ENCODE peak calls at places on chromosome 9, in five cellular contexts. D, P, T, C and U are unnamed samples.

GRCh38 chr9:71001780-71002386 is 119.5 kb downstream of the TRPM3 start:
- DNase-seq in D (no peak), P (no peak), T (no peak), C (peak), U (peak)

GRCh38 chr9:6959275-6960000 is 201.7 kb downstream of the KDM4C start:
- DNase-seq in D (no peak), P (no peak), T (no peak), C (no peak), U (no peak)

GRCh38 chr9:33117306-33117705 is 40.8 kb upstream of the SMU1 start:
- DNase-seq in D (peak), P (no peak), T (no peak), C (no peak), U (no peak)

GRCh38 chr9:91214086-91214485 is 147.6 kb downstream of the AUH start:
- DNase-seq in D (no peak), P (no peak), T (no peak), C (no peak), U (no peak)

GRCh38 chr9:22529426-22530199 is 83.0 kb downstream of the DMRTA1 start:
- DNase-seq in D (no peak), P (no peak), T (no peak), C (no peak), U (no peak)

GRCh38 chr9:128921881-128922763 is 1.3 kb downstream of the PHYHD1 start:
- DNase-seq in D (peak), P (no peak), T (no peak), C (no peak), U (no peak)

GRCh38 chr9:95383198-95383673 is 65.7 kb upstream of the FANCC start:
- DNase-seq in D (peak), P (no peak), T (no peak), C (peak), U (no peak)

GRCh38 chr9:133141833-133142594 is 21.0 kb upstream of the RALGDS start:
- DNase-seq in D (no peak), P (peak), T (no peak), C (no peak), U (peak)

GRCh38 chr9:90801507-90802289 is at the start of gene SYK:
- DNase-seq in D (no peak), P (no peak), T (no peak), C (no peak), U (no peak)

GRCh38 chr9:37408933-37409710 is 13.4 kb upstream of the GRHPR start:
- DNase-seq in D (no peak), P (peak), T (no peak), C (no peak), U (peak)